ENCODE peak calls at places on chromosome 13, in eight cellular contexts. X is endothelial cell of umbilical vein, H is PC-3, U is Karpas-422, M is fibroblast of lung, Z is SK-N-SH, V is HepG2, G is DND-41. S is an unnamed sample. For H4K20me1, the result is how much of the 10 kb centered on the place peaks cover.

GRCh38 chr13:73059460-73060250 is 850 bp downstream of the KLF5 start:
- DNase-seq in X (peak), Z (no peak), V (peak), G (peak), H (peak), U (peak), M (peak), S (peak)

GRCh38 chr13:33626407-33626806 is 191.5 kb upstream of the RFC3 start:
- DNase-seq in V (no peak), G (no peak), Z (no peak), M (no peak), H (no peak), U (no peak), X (no peak), S (no peak)

GRCh38 chr13:41458187-41458938 is 1.0 kb downstream of the RGCC start:
- DNase-seq in V (no peak), M (peak), U (peak), H (peak), G (no peak), X (peak), Z (peak), S (peak)

GRCh38 chr13:43316997-43317396 is 293.6 kb downstream of the DNAJC15 start:
- DNase-seq in Z (peak), H (no peak), G (no peak), U (no peak), M (peak), V (no peak), X (peak), S (peak)

GRCh38 chr13:112756967-112757758 is 67.3 kb downstream of the ATP11A start:
- DNase-seq in U (no peak), V (peak), G (no peak), Z (no peak), H (no peak), M (no peak), X (no peak), S (peak)

GRCh38 chr13:49580980-49581680 is 4.2 kb downstream of the RCBTB1 start:
- DNase-seq in X (no peak), U (no peak), G (no peak), V (no peak), M (no peak), Z (no peak), H (no peak), S (no peak)

GRCh38 chr13:32001392-32001768 is 30.2 kb upstream of the FRY start:
- DNase-seq in G (peak), V (peak), Z (peak), U (peak), H (peak), M (peak), X (peak), S (peak)

GRCh38 chr13:28493740-28494536 is 990 bp downstream of the FLT1 start:
- DNase-seq in X (no peak), V (no peak), H (no peak), Z (peak), M (no peak), U (no peak), G (no peak), S (peak)

GRCh38 chr13:90016688-90017087 is 1330.8 kb upstream of the MIR17HG start:
- DNase-seq in V (no peak), X (no peak), M (no peak), Z (no peak), G (no peak), U (no peak), H (no peak), S (no peak)

GRCh38 chr13:48492123-48493075 is 40.5 kb downstream of the RCBTB2 start:
- DNase-seq in U (peak), H (no peak), M (no peak), Z (no peak), V (no peak), G (peak), X (peak), S (no peak)

GRCh38 chr13:95188128-95188527 is 113.1 kb downstream of the ABCC4 start:
- DNase-seq in M (no peak), X (no peak), V (no peak), G (no peak), H (no peak), Z (no peak), U (no peak), S (no peak)

GRCh38 chr13:33204130-33204927 is 81.2 kb downstream of the STARD13 start:
- DNase-seq in H (no peak), V (no peak), Z (peak), X (peak), U (no peak), M (peak), G (no peak), S (no peak)

GRCh38 chr13:111586291-111586690 is 265.8 kb downstream of the TEX29 start:
- DNase-seq in V (no peak), U (no peak), H (no peak), Z (no peak), M (no peak), X (no peak), G (no peak), S (no peak)

GRCh38 chr13:112723771-112724170 is 33.9 kb downstream of the ATP11A start:
- DNase-seq in H (no peak), Z (no peak), V (no peak), M (no peak), G (no peak), X (no peak), U (no peak), S (no peak)

GRCh38 chr13:110888390-110888789 is 26.5 kb downstream of the ANKRD10 start:
- DNase-seq in G (no peak), M (no peak), Z (no peak), U (no peak), V (no peak), X (no peak), H (no peak), S (no peak)

GRCh38 chr13:36712785-36713184 is 39.0 kb downstream of the SERTM1 start:
- DNase-seq in V (no peak), M (peak), Z (peak), G (no peak), X (no peak), H (peak), U (no peak), S (no peak)

GRCh38 chr13:109121826-109122225 is 492.4 kb downstream of the MYO16 start:
- DNase-seq in U (no peak), G (no peak), V (no peak), H (no peak), Z (no peak), X (no peak), M (no peak), S (no peak)

GRCh38 chr13:61094865-61095264 is 320.8 kb downstream of the PCDH20 start:
- DNase-seq in H (no peak), M (no peak), X (no peak), Z (no peak), G (no peak), V (no peak), U (no peak), S (no peak)

GRCh38 chr13:33353210-33353609 is 67.7 kb upstream of the STARD13 start:
- DNase-seq in Z (no peak), G (no peak), H (no peak), U (no peak), X (no peak), M (no peak), V (no peak), S (no peak)

GRCh38 chr13:27599845-27600553 is 20.3 kb downstream of the LNX2 start:
- DNase-seq in H (peak), X (peak), Z (peak), M (peak), V (peak), U (no peak), G (no peak), S (no peak)

GRCh38 chr13:40169476-40169875 is 497.0 kb downstream of the FOXO1 start:
- DNase-seq in U (no peak), G (no peak), M (no peak), V (no peak), H (no peak), X (no peak), Z (no peak), S (no peak)

GRCh38 chr13:33334831-33335230 is 49.3 kb upstream of the STARD13 start:
- DNase-seq in M (no peak), H (no peak), X (no peak), Z (no peak), V (no peak), U (no peak), G (no peak), S (no peak)

GRCh38 chr13:93233997-93234416 is 7.4 kb downstream of the GPC6 start:
- DNase-seq in M (no peak), V (peak), G (no peak), Z (no peak), X (no peak), U (peak), H (no peak), S (peak)

GRCh38 chr13:38002596-38002995 is 133.0 kb upstream of the TRPC4 start:
- DNase-seq in Z (no peak), U (no peak), V (no peak), X (peak), G (no peak), H (peak), M (no peak), S (no peak)

GRCh38 chr13:94192576-94192975 is 286.9 kb downstream of the DCT start:
- DNase-seq in U (peak), G (peak), M (no peak), H (peak), X (no peak), V (peak), Z (no peak), S (peak)

GRCh38 chr13:94707400-94708021 is 4.8 kb downstream of the SOX21 start:
- DNase-seq in U (no peak), V (no peak), M (no peak), G (no peak), Z (peak), X (no peak), H (no peak), S (peak)

GRCh38 chr13:20998649-20999415 is 62.6 kb downstream of the LATS2 start:
- DNase-seq in G (no peak), H (no peak), Z (no peak), V (no peak), U (no peak), X (no peak), M (no peak), S (no peak)

GRCh38 chr13:113577881-113578435 is 6.6 kb upstream of the TFDP1 start:
- DNase-seq in U (no peak), X (no peak), M (no peak), G (no peak), Z (no peak), H (no peak), V (no peak), S (no peak)

GRCh38 chr13:59356607-59357006 is 807.1 kb downstream of the DIAPH3 start:
- DNase-seq in Z (no peak), V (no peak), U (no peak), H (no peak), X (peak), M (peak), G (no peak), S (no peak)

GRCh38 chr13:101594936-101595335 is 142.5 kb downstream of the ITGBL1 start:
- DNase-seq in X (no peak), G (no peak), Z (no peak), M (no peak), V (no peak), H (no peak), U (no peak), S (no peak)

GRCh38 chr13:79271616-79272015 is 134.4 kb downstream of the RBM26 start:
- DNase-seq in U (no peak), H (no peak), X (no peak), G (no peak), Z (no peak), M (no peak), V (no peak), S (peak)

GRCh38 chr13:113138792-113139551 is 16.4 kb downstream of the F10 start:
- DNase-seq in Z (no peak), X (no peak), M (no peak), H (no peak), U (no peak), V (peak), G (no peak), S (no peak)

GRCh38 chr13:72004975-72005374 is 138.0 kb upstream of the DACH1 start:
- DNase-seq in X (no peak), U (no peak), V (no peak), H (peak), Z (no peak), M (peak), G (no peak), S (peak)

GRCh38 chr13:112144616-112145220 is 77.8 kb downstream of the SOX1 start:
- DNase-seq in G (no peak), X (no peak), Z (no peak), M (no peak), H (no peak), U (no peak), V (no peak), S (no peak)

GRCh38 chr13:24386816-24387708 is 77.7 kb downstream of the C1QTNF9 start:
- DNase-seq in G (no peak), X (no peak), H (no peak), Z (no peak), U (peak), V (no peak), M (no peak), S (no peak)

GRCh38 chr13:99969934-99970760 is 1.4 kb downstream of the ZIC5 start:
- DNase-seq in H (no peak), M (peak), V (peak), X (no peak), U (no peak), G (peak), Z (no peak), S (peak)

GRCh38 chr13:43232144-43232840 is 208.9 kb downstream of the DNAJC15 start:
- DNase-seq in X (no peak), H (peak), V (no peak), G (no peak), U (no peak), Z (no peak), M (peak), S (no peak)

GRCh38 chr13:49908637-49909036 is 27.5 kb downstream of the SPRYD7 start:
- DNase-seq in U (peak), H (no peak), V (no peak), X (no peak), Z (no peak), G (no peak), M (no peak), S (peak)

GRCh38 chr13:24716011-24716410 is 35.8 kb downstream of the ATP12A start:
- DNase-seq in M (no peak), U (no peak), H (no peak), V (no peak), Z (no peak), G (no peak), X (no peak), S (no peak)

GRCh38 chr13:25971499-25972145 is 80.2 kb downstream of the SHISA2 start:
- DNase-seq in V (no peak), X (no peak), H (peak), M (no peak), U (no peak), G (peak), Z (no peak), S (peak)

GRCh38 chr13:51894239-51894638 is 32.5 kb downstream of the CCDC70 start:
- DNase-seq in V (no peak), X (no peak), Z (no peak), M (no peak), G (no peak), H (peak), U (peak), S (no peak)
- H3K9ac ChIP-seq in V (no peak), X (no peak), Z (no peak), M (no peak), G (no peak), H (no peak), U (no peak), S (no peak)

GRCh38 chr13:77328819-77329132 is 1.9 kb upstream of the MYCBP2 start:
- DNase-seq in Z (no peak), V (no peak), H (peak), G (no peak), M (no peak), U (peak), X (no peak), S (no peak)

GRCh38 chr13:77325371-77325941 is 1.4 kb downstream of the MYCBP2 start:
- DNase-seq in V (no peak), U (peak), M (peak), Z (peak), G (peak), X (peak), H (peak), S (no peak)

GRCh38 chr13:77319536-77319935 is 7.4 kb downstream of the MYCBP2 start:
- DNase-seq in H (no peak), M (peak), V (no peak), G (no peak), U (no peak), X (no peak), Z (no peak), S (no peak)

GRCh38 chr13:77326905-77327604 is at the start of gene MYCBP2:
- DNase-seq in M (peak), X (peak), H (peak), Z (peak), U (peak), V (peak), G (peak), S (peak)

GRCh38 chr13:77323858-77324257 is 3.0 kb downstream of the MYCBP2 start:
- DNase-seq in G (no peak), Z (no peak), V (no peak), U (no peak), M (peak), X (no peak), H (no peak), S (no peak)
- H4K20me1 ChIP-seq in G (half or more), Z (under half), V (under half), U (half or more), M (under half), X (under half), H (under half), S (half or more)

GRCh38 chr13:46640843-46641242 is 87.9 kb downstream of the LRCH1 start:
- DNase-seq in V (no peak), X (peak), U (no peak), H (peak), M (peak), Z (no peak), G (no peak), S (no peak)

GRCh38 chr13:46638262-46638661 is 85.3 kb downstream of the LRCH1 start:
- DNase-seq in H (no peak), Z (peak), U (no peak), M (no peak), V (no peak), G (no peak), X (no peak), S (no peak)

GRCh38 chr13:46637213-46637612 is 84.2 kb downstream of the LRCH1 start:
- DNase-seq in V (no peak), H (no peak), U (no peak), X (no peak), M (no peak), Z (no peak), G (no peak), S (no peak)

GRCh38 chr13:46641274-46642081 is 88.5 kb downstream of the LRCH1 start:
- DNase-seq in U (no peak), X (peak), H (no peak), V (no peak), M (peak), G (no peak), Z (no peak), S (no peak)

GRCh38 chr13:46639033-46639981 is 86.3 kb downstream of the LRCH1 start:
- DNase-seq in Z (no peak), U (no peak), X (no peak), G (no peak), V (peak), H (no peak), M (peak), S (no peak)
- H3K9ac ChIP-seq in Z (no peak), U (no peak), X (no peak), G (no peak), V (no peak), H (no peak), M (no peak), S (no peak)

DNA sequence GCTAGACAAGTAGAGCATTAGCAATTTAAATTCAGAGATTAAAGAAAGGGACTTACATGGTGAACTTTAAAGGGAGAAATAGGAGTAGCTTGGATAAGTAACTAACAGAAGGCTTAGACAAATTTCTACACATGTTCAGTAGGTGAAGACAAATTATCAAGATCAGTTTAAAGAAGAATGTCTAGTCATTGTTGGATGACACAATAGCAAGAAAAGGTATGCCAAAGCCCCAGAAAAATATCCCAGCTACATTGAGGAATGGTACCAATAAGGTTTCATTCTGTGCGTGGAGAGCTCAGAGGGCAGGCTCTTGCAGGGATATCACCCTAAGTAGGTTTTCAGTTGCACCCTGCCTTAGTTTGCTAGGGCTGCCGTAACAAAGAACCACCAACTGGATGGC is 3.5 kb upstream of the STK24 start:
- DNase-seq in G (no peak), U (no peak), H (no peak), Z (no peak), M (no peak), X (no peak), V (no peak), S (no peak)
- H4K20me1 ChIP-seq in G (under half), U (under half), H (under half), Z (under half), M (under half), X (under half), V (under half), S (under half)

GRCh38 chr13:51122868-51123267 is 11.8 kb upstream of the C13orf42 start:
- DNase-seq in V (peak), Z (no peak), U (no peak), H (no peak), M (peak), X (no peak), G (peak), S (no peak)
- H3K9ac ChIP-seq in V (no peak), Z (no peak), U (no peak), H (no peak), M (no peak), X (no peak), G (no peak), S (no peak)

S was measured in neural progenitor cell.